ENCODE peak calls at places on chromosomes 16 and 17, in five cellular contexts. One of them, this sample, is unnamed.

GRCh38 chr16:26198221-26198620 is 506.5 kb downstream of the HS3ST4 start:
- DNase-seq in DMS79: no peak
- DNase-seq in caudate nucleus: no peak
- DNase-seq in activated gamma-delta T cell: no peak
- DNase-seq in fibroblast of villous mesenchyme: no peak
- DNase-seq in this sample: no peak

GRCh38 chr17:75614006-75614405 is 19.2 kb upstream of the SMIM5 start:
- DNase-seq in activated gamma-delta T cell: no peak
- DNase-seq in caudate nucleus: no peak
- DNase-seq in fibroblast of villous mesenchyme: no peak
- DNase-seq in DMS79: no peak
- DNase-seq in this sample: no peak

GRCh38 chr16:12625068-12625467 is 178.6 kb downstream of the CPPED1 start:
- DNase-seq in fibroblast of villous mesenchyme: no peak
- DNase-seq in activated gamma-delta T cell: no peak
- DNase-seq in caudate nucleus: peak; percentile 15
- DNase-seq in DMS79: no peak
- DNase-seq in this sample: no peak

GRCh38 chr17:54900457-54901229 is at the start of gene TOM1L1:
- DNase-seq in activated gamma-delta T cell: no peak
- DNase-seq in fibroblast of villous mesenchyme: peak; percentile 68
- DNase-seq in DMS79: peak; percentile 37
- DNase-seq in caudate nucleus: peak; percentile 34
- DNase-seq in this sample: peak; percentile 95

GRCh38 chr17:82410014-82410716 is 8.0 kb upstream of the HEXD start:
- DNase-seq in activated gamma-delta T cell: no peak
- DNase-seq in DMS79: no peak
- DNase-seq in caudate nucleus: no peak
- DNase-seq in fibroblast of villous mesenchyme: no peak
- DNase-seq in this sample: no peak

GRCh38 chr16:84327926-84328505 is 33.3 kb downstream of the WFDC1 start:
- DNase-seq in caudate nucleus: no peak
- DNase-seq in DMS79: no peak
- DNase-seq in activated gamma-delta T cell: no peak
- DNase-seq in fibroblast of villous mesenchyme: no peak
- DNase-seq in this sample: no peak

GRCh38 chr17:77354420-77354720 is 213.6 kb downstream of the SEC14L1 start:
- DNase-seq in activated gamma-delta T cell: no peak
- DNase-seq in caudate nucleus: no peak
- DNase-seq in fibroblast of villous mesenchyme: no peak
- DNase-seq in DMS79: no peak
- DNase-seq in this sample: no peak

GRCh38 chr16:49643429-49644142 is 212.3 kb downstream of the ZNF423 start:
- DNase-seq in activated gamma-delta T cell: no peak
- DNase-seq in fibroblast of villous mesenchyme: peak; percentile 7
- DNase-seq in DMS79: no peak
- DNase-seq in caudate nucleus: no peak
- DNase-seq in this sample: no peak

GRCh38 chr17:40777459-40777858 is 4.9 kb downstream of the KRT27 start:
- DNase-seq in DMS79: peak; percentile 73
- DNase-seq in fibroblast of villous mesenchyme: no peak
- DNase-seq in caudate nucleus: no peak
- DNase-seq in activated gamma-delta T cell: no peak
- DNase-seq in this sample: no peak

GRCh38 chr17:69874220-69874670 is 200.8 kb upstream of the KCNJ16 start:
- DNase-seq in caudate nucleus: no peak
- DNase-seq in DMS79: no peak
- DNase-seq in activated gamma-delta T cell: no peak
- DNase-seq in fibroblast of villous mesenchyme: peak; percentile 69
- DNase-seq in this sample: no peak

GRCh38 chr17:46995841-46996571 is 17.0 kb upstream of the RPRML start:
- DNase-seq in activated gamma-delta T cell: no peak
- DNase-seq in fibroblast of villous mesenchyme: peak; percentile 22
- DNase-seq in caudate nucleus: no peak
- DNase-seq in DMS79: no peak
- DNase-seq in this sample: no peak

GRCh38 chr16:10949424-10949970 is 5.1 kb downstream of the CLEC16A start:
- DNase-seq in DMS79: no peak
- DNase-seq in fibroblast of villous mesenchyme: no peak
- DNase-seq in caudate nucleus: no peak
- DNase-seq in activated gamma-delta T cell: no peak
- DNase-seq in this sample: no peak

GRCh38 chr16:89012622-89012995 is 35.6 kb upstream of the CBFA2T3 start:
- DNase-seq in DMS79: no peak
- DNase-seq in fibroblast of villous mesenchyme: no peak
- DNase-seq in caudate nucleus: no peak
- DNase-seq in activated gamma-delta T cell: no peak
- DNase-seq in this sample: no peak

GRCh38 chr16:51095114-51095872 is 55.8 kb downstream of the SALL1 start:
- DNase-seq in caudate nucleus: no peak
- DNase-seq in DMS79: no peak
- DNase-seq in fibroblast of villous mesenchyme: no peak
- DNase-seq in activated gamma-delta T cell: no peak
- DNase-seq in this sample: peak; percentile 87

GRCh38 chr16:89696598-89697128 is 4.8 kb downstream of the SPATA2L start:
- DNase-seq in activated gamma-delta T cell: peak; percentile 39
- DNase-seq in caudate nucleus: no peak
- DNase-seq in DMS79: no peak
- DNase-seq in fibroblast of villous mesenchyme: peak; percentile 38
- DNase-seq in this sample: no peak

GRCh38 chr16:9322735-9323134 is 231.3 kb downstream of the HAPSTR1 start:
- DNase-seq in fibroblast of villous mesenchyme: no peak
- DNase-seq in DMS79: no peak
- DNase-seq in activated gamma-delta T cell: no peak
- DNase-seq in caudate nucleus: no peak
- DNase-seq in this sample: no peak

GRCh38 chr16:85171004-85171808 is 58.9 kb upstream of the CIBAR2 start:
- DNase-seq in fibroblast of villous mesenchyme: no peak
- DNase-seq in caudate nucleus: peak; percentile 78
- DNase-seq in DMS79: no peak
- DNase-seq in activated gamma-delta T cell: no peak
- DNase-seq in this sample: no peak

GRCh38 chr17:45146616-45147101 is 1.6 kb upstream of the HEXIM1 start:
- DNase-seq in DMS79: no peak
- DNase-seq in fibroblast of villous mesenchyme: peak; percentile 87
- DNase-seq in caudate nucleus: no peak
- DNase-seq in activated gamma-delta T cell: no peak
- DNase-seq in this sample: peak; percentile 47

GRCh38 chr16:81315271-81316175 is 761 bp downstream of the GAN start:
- DNase-seq in fibroblast of villous mesenchyme: peak; percentile 66
- DNase-seq in caudate nucleus: peak; percentile 23
- DNase-seq in DMS79: no peak
- DNase-seq in activated gamma-delta T cell: peak; percentile 37
- DNase-seq in this sample: peak; percentile 80

GRCh38 chr16:89924925-89925307 is 1.8 kb downstream of the TUBB3 start:
- DNase-seq in caudate nucleus: no peak
- DNase-seq in DMS79: peak; percentile 9
- DNase-seq in activated gamma-delta T cell: no peak
- DNase-seq in fibroblast of villous mesenchyme: no peak
- DNase-seq in this sample: no peak

GRCh38 chr17:68937890-68938514 is 17.2 kb downstream of the ABCA8 start:
- DNase-seq in activated gamma-delta T cell: no peak
- DNase-seq in caudate nucleus: no peak
- DNase-seq in DMS79: no peak
- DNase-seq in fibroblast of villous mesenchyme: no peak
- DNase-seq in this sample: no peak

GRCh38 chr16:17469011-17469741 is 1.6 kb downstream of the XYLT1 start:
- DNase-seq in activated gamma-delta T cell: no peak
- DNase-seq in DMS79: no peak
- DNase-seq in fibroblast of villous mesenchyme: peak; percentile 42
- DNase-seq in caudate nucleus: no peak
- DNase-seq in this sample: no peak

This sample was measured in right lobe of liver.